ENCODE peak calls at places on chromosomes 1 and 21, in seven cellular contexts. B is naive thymus-derived CD4-positive, alpha-beta T cell; O is cardiac muscle cell; M is GM23248; C is lower lobe of right lung; H is IMR-90; A is left ventricle myocardium inferior. Q is an unnamed sample.

GRCh38 chr1:143661418-143662120 is 310.2 kb downstream of the FAM72C start:
- DNase-seq in O (peak; percentile 19), B (no peak), M (no peak), A (no peak), H (no peak), C (no peak), Q (no peak)

GRCh38 chr1:71089536-71090270 is 8.9 kb upstream of the ZRANB2 start:
- DNase-seq in A (no peak), M (peak; percentile 79), H (peak; percentile 69), C (no peak), B (no peak), O (peak; percentile 86), Q (no peak)

GRCh38 chr1:46725736-46726108 is 6.8 kb upstream of the EFCAB14 start:
- DNase-seq in H (peak; percentile 35), C (no peak), A (no peak), O (peak; percentile 79), B (no peak), M (no peak), Q (no peak)

GRCh38 chr1:157288511-157288910 is 150.3 kb upstream of the ETV3 start:
- DNase-seq in H (no peak), B (no peak), O (no peak), M (peak; percentile 6), C (no peak), A (no peak), Q (no peak)

GRCh38 chr21:42860345-42860744 is 19.0 kb downstream of the WDR4 start:
- DNase-seq in C (no peak), A (no peak), M (no peak), B (no peak), H (no peak), O (no peak), Q (no peak)

GRCh38 chr1:118100686-118101300 is 84.2 kb downstream of the SPAG17 start:
- DNase-seq in O (no peak), A (no peak), B (no peak), H (no peak), C (no peak), M (peak; percentile 73), Q (peak; percentile 83)

GRCh38 chr1:43583058-43583457 is 52.4 kb downstream of the PTPRF start:
- DNase-seq in O (no peak), B (no peak), M (no peak), A (no peak), H (no peak), C (no peak), Q (no peak)

GRCh38 chr1:175400811-175401210 is 208.2 kb upstream of the KIAA0040 start:
- DNase-seq in C (no peak), M (no peak), O (no peak), H (no peak), A (no peak), B (no peak), Q (no peak)

GRCh38 chr1:7410156-7410555 is 360.9 kb upstream of the VAMP3 start:
- DNase-seq in B (no peak), O (no peak), C (no peak), M (no peak), H (no peak), A (no peak), Q (no peak)

GRCh38 chr21:32813265-32813903 is 41.8 kb upstream of the PAXBP1 start:
- DNase-seq in H (no peak), O (no peak), B (no peak), C (no peak), A (no peak), M (no peak), Q (no peak)

GRCh38 chr21:35922618-35923017 is 137.7 kb downstream of the SETD4 start:
- DNase-seq in B (no peak), C (no peak), M (peak; percentile 49), O (no peak), A (no peak), H (peak; percentile 83), Q (no peak)

GRCh38 chr21:36180963-36181362 is 24.3 kb downstream of the DOP1B start:
- DNase-seq in O (no peak), C (no peak), M (no peak), H (no peak), B (no peak), A (no peak), Q (no peak)

GRCh38 chr21:42775891-42776290 is 103.4 kb downstream of the WDR4 start:
- DNase-seq in H (no peak), O (no peak), C (no peak), A (no peak), M (no peak), B (no peak), Q (no peak)

GRCh38 chr1:115301438-115302020 is 36.5 kb downstream of the NGF start:
- DNase-seq in O (no peak), A (no peak), M (peak; percentile 65), H (no peak), C (no peak), B (no peak), Q (no peak)

GRCh38 chr1:41380979-41381690 is 19.9 kb downstream of the FOXO6 start:
- DNase-seq in O (peak; percentile 55), B (no peak), M (peak; percentile 33), A (peak; percentile 61), H (no peak), C (no peak), Q (peak; percentile 34)

GRCh38 chr1:181112071-181112929 is 23.8 kb downstream of the IER5 start:
- DNase-seq in O (peak; percentile 98), C (peak; percentile 80), A (peak; percentile 67), M (peak; percentile 99), H (peak; percentile 100), B (no peak), Q (peak; percentile 97)

GRCh38 chr1:92975551-92976232 is 14.4 kb upstream of the DIPK1A start:
- DNase-seq in B (no peak), M (no peak), C (no peak), A (peak; percentile 19), H (no peak), O (no peak), Q (no peak)

GRCh38 chr1:185207980-185208602 is 51.1 kb downstream of the SWT1 start:
- DNase-seq in B (no peak), C (no peak), M (peak; percentile 39), H (peak; percentile 5), A (no peak), O (peak; percentile 14), Q (no peak)

GRCh38 chr21:35019631-35020032 is 29.5 kb downstream of the RUNX1 start:
- DNase-seq in O (no peak), A (no peak), C (no peak), B (no peak), M (no peak), H (no peak), Q (peak; percentile 97)

GRCh38 chr1:117015701-117016100 is 14.1 kb downstream of the CD101 start:
- DNase-seq in A (no peak), M (no peak), C (no peak), O (no peak), B (no peak), H (no peak), Q (no peak)

GRCh38 chr21:44926364-44927101 is 5.8 kb upstream of the ITGB2 start:
- DNase-seq in H (peak; percentile 29), B (peak; percentile 71), O (peak; percentile 13), C (peak; percentile 48), A (peak; percentile 16), M (peak; percentile 95), Q (no peak)

GRCh38 chr1:34946211-34946610 is 16.8 kb upstream of the DLGAP3 start:
- DNase-seq in A (no peak), O (no peak), M (no peak), C (no peak), B (no peak), H (no peak), Q (no peak)

DNA sequence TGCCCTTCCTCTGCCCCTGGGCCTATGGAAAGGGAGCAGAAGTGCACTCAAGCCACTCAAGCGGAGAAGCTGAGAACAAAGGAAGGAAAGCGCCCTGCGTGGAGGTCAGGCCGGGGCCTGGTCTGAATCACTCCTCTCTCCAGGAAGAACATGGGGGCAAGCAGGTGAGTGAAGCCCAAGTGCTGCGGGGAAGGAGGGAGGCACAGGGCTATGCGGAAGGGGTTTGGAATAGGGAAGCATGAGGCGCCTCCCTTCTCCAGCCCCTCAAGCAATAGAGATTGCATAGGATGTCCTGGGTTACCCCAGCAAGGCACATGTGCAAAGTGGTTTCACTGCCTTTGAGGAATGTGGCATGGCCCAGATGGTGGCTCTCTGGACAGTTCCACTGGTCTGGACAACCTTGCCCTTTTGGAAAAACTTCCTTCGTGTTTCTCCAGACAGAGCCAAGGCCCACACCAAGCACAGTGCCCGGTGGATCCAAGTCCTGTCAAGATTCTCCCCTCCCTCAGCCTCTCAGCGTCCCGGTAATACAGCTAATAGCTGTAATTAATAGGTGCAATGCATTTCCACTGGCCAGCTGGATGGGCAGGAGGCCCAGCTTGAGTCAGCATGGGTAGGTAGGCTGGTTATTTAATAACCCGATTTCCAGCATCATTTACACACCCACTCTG is 13.7 kb downstream of the BLACAT1 start:
- DNase-seq in C (peak; percentile 62), M (no peak), H (no peak), A (no peak), O (no peak), B (no peak), Q (peak; percentile 88)
- H3K27ac ChIP-seq in C (peak overlapping the region; percentile 58), M (no peak overlapping the region), H (no peak overlapping the region), A (no peak overlapping the region), O (peak overlapping the region; percentile 72), B (no peak overlapping the region), Q (peak overlapping the region; percentile 72)

GRCh38 chr1:15412488-15412800 is 2.8 kb downstream of the EFHD2 start:
- DNase-seq in M (no peak), O (no peak), C (no peak), A (no peak), B (no peak), H (no peak), Q (no peak)
- H3K4me3 ChIP-seq in M (no peak overlapping the region), O (no peak overlapping the region), C (peak overlapping the region; percentile 86), A (peak overlapping the region; percentile 95), B (no peak overlapping the region), H (no peak overlapping the region), Q (peak overlapping the region; percentile 97)

DNA sequence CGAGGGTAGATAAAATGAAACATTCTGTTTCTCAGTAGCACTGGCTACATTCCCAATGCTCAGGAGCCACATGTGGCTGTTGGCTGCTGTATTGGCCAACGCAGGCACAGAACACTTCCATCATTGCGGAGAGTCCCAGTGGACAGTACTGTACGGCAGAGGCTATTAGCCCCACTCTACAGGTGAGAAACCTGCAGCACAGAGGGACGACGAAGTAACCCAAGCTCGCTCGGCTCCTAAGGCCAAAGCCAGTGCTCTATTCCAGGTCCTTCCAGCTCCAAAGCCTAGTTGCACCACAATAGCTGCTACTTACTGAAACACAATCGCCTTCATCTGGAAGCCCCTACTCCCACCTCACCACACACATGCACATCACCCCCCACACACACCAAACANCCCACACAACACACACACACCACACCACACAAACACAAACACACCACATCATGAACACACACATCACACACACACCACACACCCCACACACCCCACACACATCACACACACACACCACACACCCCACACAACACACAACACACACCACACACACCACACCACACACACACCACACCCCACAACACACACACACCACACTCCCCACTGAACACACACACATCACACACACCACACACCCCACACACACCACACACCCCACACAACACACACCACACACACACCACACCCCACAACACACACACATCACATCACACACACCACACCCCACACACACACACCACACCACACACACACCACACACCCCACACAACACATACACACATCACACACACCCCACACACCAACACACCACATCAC is 3.2 kb downstream of the LYPD8 start:
- DNase-seq in M (peak; percentile 10), C (no peak), B (no peak), H (no peak), O (peak; percentile 3), A (no peak), Q (peak; percentile 48)
- H3K9me3 ChIP-seq in M (no peaks in the 10 kb centered on the region), C (no peaks in the 10 kb centered on the region), B (no peaks in the 10 kb centered on the region), H (peaks cover 40% of the 10 kb centered on the region), O (no peaks in the 10 kb centered on the region), A (no peaks in the 10 kb centered on the region), Q (no peaks in the 10 kb centered on the region)

GRCh38 chr1:6353948-6354658 is 39.5 kb downstream of the ACOT7 start:
- DNase-seq in A (peak; percentile 66), M (no peak), B (no peak), O (peak; percentile 34), H (no peak), C (peak; percentile 78), Q (peak; percentile 93)
- H3K27ac ChIP-seq in A (peak overlapping the region; percentile 87), M (no peak overlapping the region), B (no peak overlapping the region), O (no peak overlapping the region), H (no peak overlapping the region), C (peak overlapping the region; percentile 79), Q (peak overlapping the region; percentile 83)

GRCh38 chr1:153984125-153984899 is 1.8 kb downstream of the RAB13 start:
- DNase-seq in C (no peak), H (no peak), A (no peak), M (no peak), B (no peak), O (no peak), Q (no peak)
- H3K4me3 ChIP-seq in C (peak overlapping the region; percentile 71), H (peak overlapping the region; percentile 59), A (peak overlapping the region; percentile 74), M (peak overlapping the region; percentile 97), B (no peak overlapping the region), O (no peak overlapping the region), Q (no peak overlapping the region)